ENCODE peak calls at places on chromosomes 2 and 18, in eight cellular contexts. P, H, S, G, U, Q, J and T are unnamed samples.

GRCh38 chr2:150690870-150691269 is 203.4 kb upstream of the RND3 start:
- DNase-seq in G (no peak), Q (no peak), P (no peak), S (no peak), J (peak; percentile 58), U (no peak), H (no peak), T (no peak)

GRCh38 chr2:201064797-201065329 is 6.6 kb downstream of the HYCC2 start:
- DNase-seq in Q (no peak), P (no peak), H (no peak), J (no peak), U (no peak), G (no peak), S (no peak), T (no peak)

GRCh38 chr2:167581961-167582574 is 665.3 kb downstream of the STK39 start:
- DNase-seq in J (peak; percentile 61), P (no peak), Q (no peak), G (no peak), H (no peak), U (no peak), S (no peak), T (no peak)

GRCh38 chr2:112602917-112603316 is 18.5 kb downstream of the CHCHD5 start:
- DNase-seq in G (no peak), H (no peak), S (no peak), P (no peak), U (no peak), Q (no peak), J (no peak), T (no peak)

GRCh38 chr2:42895796-42896145 is 103.4 kb upstream of the HAAO start:
- DNase-seq in S (no peak), J (no peak), G (peak; percentile 7), Q (no peak), H (no peak), U (no peak), P (no peak), T (no peak)

GRCh38 chr2:12555012-12555645 is 161.6 kb upstream of the TRIB2 start:
- DNase-seq in S (no peak), P (no peak), G (no peak), H (no peak), J (peak; percentile 71), Q (no peak), U (no peak), T (no peak)

GRCh38 chr18:53906681-53907080 is 317.8 kb downstream of the MBD2 start:
- DNase-seq in Q (peak; percentile 37), J (no peak), S (no peak), H (no peak), U (no peak), G (no peak), P (no peak), T (no peak)

GRCh38 chr2:30514134-30514860 is 67.3 kb downstream of the LCLAT1 start:
- DNase-seq in G (peak; percentile 23), P (no peak), Q (peak; percentile 69), S (no peak), H (peak; percentile 10), U (no peak), J (peak; percentile 89), T (no peak)

GRCh38 chr2:74008761-74009395 is 24.2 kb downstream of the TET3 start:
- DNase-seq in Q (no peak), U (no peak), J (no peak), G (no peak), S (no peak), H (peak; percentile 33), P (no peak), T (no peak)

GRCh38 chr2:74005786-74006185 is 21.1 kb downstream of the TET3 start:
- DNase-seq in U (no peak), Q (no peak), S (no peak), J (no peak), P (no peak), G (no peak), H (no peak), T (no peak)

GRCh38 chr2:74006424-74006823 is 21.7 kb downstream of the TET3 start:
- DNase-seq in G (no peak), P (no peak), U (no peak), Q (peak; percentile 57), S (no peak), H (peak; percentile 67), J (peak; percentile 74), T (peak; percentile 41)

GRCh38 chr2:74009577-74009976 is 24.9 kb downstream of the TET3 start:
- DNase-seq in H (no peak), J (no peak), P (no peak), G (no peak), Q (no peak), S (no peak), U (no peak), T (no peak)

GRCh38 chr2:74007120-74007519 is 22.4 kb downstream of the TET3 start:
- DNase-seq in Q (no peak), G (no peak), U (no peak), H (no peak), S (no peak), P (no peak), J (no peak), T (no peak)
- H3K36me3 ChIP-seq in Q (peaks cover 9% of the 10 kb centered on the region), G (no peaks in the 10 kb centered on the region), U (no peaks in the 10 kb centered on the region), H (no peaks in the 10 kb centered on the region), S (no peaks in the 10 kb centered on the region), P (no peaks in the 10 kb centered on the region), J (no peaks in the 10 kb centered on the region), T (no peaks in the 10 kb centered on the region)

DNA sequence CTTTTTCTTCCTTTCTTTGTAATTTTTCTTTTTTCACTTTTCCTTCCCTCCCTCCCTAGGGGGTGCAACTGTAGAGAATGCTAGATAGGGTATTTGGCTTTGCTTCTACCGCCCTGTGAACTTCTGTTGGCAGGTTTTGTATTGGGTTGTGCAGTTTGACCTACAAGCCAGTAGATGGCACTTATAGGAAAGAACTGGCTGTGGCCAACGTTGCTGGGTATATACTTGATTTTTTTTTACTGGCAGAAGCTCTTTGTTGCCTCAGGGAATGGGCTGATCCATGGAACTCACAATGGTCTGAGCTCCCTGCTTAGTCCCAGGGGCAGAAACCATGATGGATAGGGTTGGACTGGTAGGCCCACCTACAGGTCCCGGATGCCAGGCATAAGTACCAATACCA is 1019.5 kb upstream of the LRRTM1 start:
- DNase-seq in U (no peak), Q (no peak), J (peak; percentile 25), G (no peak), S (no peak), H (peak; percentile 77), P (no peak), T (no peak)
- TF ChIP-seq CTCF in U (no peak), Q (no peak), J (no peak), G (no peak), S (no peak), H (peak; percentile 76), P (no peak), T (no peak)

GRCh38 chr2:53784431-53784830 is 2.3 kb downstream of the ASB3 start:
- DNase-seq in U (no peak), S (no peak), Q (no peak), J (no peak), P (no peak), G (no peak), H (no peak), T (no peak)

GRCh38 chr2:53786371-53787254 is at the start of the genes ASB3 and ERLEC1:
- DNase-seq in U (peak; percentile 91), Q (peak; percentile 92), J (peak; percentile 91), G (peak; percentile 83), P (peak; percentile 89), S (peak; percentile 91), H (peak; percentile 97), T (peak; percentile 90)

GRCh38 chr2:53785378-53785777 is 1.4 kb downstream of the ASB3 start:
- DNase-seq in G (no peak), J (no peak), H (no peak), S (no peak), Q (no peak), P (no peak), U (no peak), T (no peak)

GRCh38 chr2:53787255-53787910 is 539 bp downstream of the ERLEC1 start:
- DNase-seq in U (no peak), G (no peak), P (no peak), J (no peak), H (peak; percentile 8), Q (no peak), S (no peak), T (no peak)

DNA sequence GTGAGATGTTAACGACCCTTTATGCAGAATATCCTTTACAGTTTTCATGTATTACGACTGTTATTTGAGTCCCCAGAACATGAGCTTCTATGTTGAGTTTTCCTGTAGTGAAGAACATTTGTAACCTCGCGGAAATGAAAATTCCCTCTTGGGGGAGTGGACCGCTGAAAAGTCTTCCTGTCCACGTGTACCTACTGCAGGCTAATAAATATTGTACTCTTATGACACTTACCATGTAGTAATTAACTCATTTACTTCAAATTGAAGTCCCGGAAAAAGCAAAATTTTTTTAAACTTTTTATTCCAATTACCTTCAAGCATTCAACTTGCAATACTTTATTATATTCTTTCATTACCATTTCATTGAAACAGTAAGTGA is 1.1 kb downstream of the ERLEC1 start:
- DNase-seq in H (no peak), G (no peak), P (no peak), S (no peak), Q (no peak), J (no peak), U (no peak), T (no peak)
- H3K27ac ChIP-seq in H (peak overlapping the region; percentile 67), G (no peak overlapping the region), P (peak overlapping the region; percentile 79), S (no peak overlapping the region), Q (no peak overlapping the region), J (peak overlapping the region; percentile 84), U (peak overlapping the region; percentile 85), T (peak overlapping the region; percentile 83)

GRCh38 chr2:240371461-240372000 is 63.9 kb upstream of the GPC1 start:
- DNase-seq in H (no peak), Q (no peak), S (no peak), U (no peak), J (no peak), P (no peak), G (no peak), T (no peak)

GRCh38 chr2:240368746-240369724 is 66.4 kb upstream of the GPC1 start:
- DNase-seq in U (peak; percentile 84), G (no peak), Q (peak; percentile 65), P (no peak), J (no peak), H (no peak), S (no peak), T (peak; percentile 53)

GRCh38 chr2:240367721-240368120 is 67.7 kb upstream of the GPC1 start:
- DNase-seq in G (no peak), H (no peak), P (no peak), S (no peak), Q (no peak), J (no peak), U (peak; percentile 12), T (no peak)

GRCh38 chr2:240372051-240372450 is 63.4 kb upstream of the GPC1 start:
- DNase-seq in U (no peak), G (no peak), S (no peak), H (no peak), Q (no peak), P (no peak), J (no peak), T (no peak)

DNA sequence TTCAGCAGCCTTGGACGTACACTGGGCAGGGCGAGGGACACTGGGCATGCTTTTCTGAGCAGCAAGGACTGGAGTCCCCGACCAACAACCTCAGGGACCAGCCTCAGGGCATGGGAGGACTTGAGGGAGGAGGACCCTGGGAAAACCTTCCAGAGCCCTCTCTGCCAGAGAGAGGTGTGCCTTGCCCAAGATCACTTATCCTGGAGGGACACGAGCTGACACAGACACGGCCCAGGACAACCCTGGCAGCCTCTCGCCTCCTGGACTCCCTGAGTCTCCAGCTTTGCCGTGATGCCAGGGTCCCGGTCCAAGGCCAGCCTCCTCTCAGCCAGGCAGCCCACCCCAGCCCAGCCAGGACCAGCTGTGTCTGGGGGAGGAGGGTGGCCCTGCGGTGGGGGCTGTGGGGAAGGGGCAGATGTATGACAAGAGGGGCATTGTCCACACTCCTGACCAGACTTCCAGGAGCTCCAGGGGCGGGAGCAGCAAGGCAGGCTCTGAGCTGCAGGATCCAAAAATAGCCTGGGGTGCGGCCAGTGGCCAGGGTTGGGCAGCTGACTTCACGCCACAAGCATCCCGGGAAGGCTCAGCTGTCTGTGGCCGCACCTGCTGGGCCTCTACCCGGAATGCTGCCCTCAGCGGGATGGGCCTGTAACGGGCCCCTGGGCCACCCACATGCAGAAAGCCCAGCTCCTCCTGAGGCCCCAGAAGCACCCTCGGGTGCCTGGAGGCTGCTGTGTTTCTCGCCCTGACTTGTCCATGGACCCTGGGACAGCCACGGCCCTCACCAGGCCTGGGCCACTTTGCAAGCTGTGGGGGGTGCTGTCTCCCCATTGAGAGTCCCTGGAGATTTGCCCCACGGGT is 65.5 kb upstream of the GPC1 start:
- DNase-seq in Q (peak; percentile 86), J (peak; percentile 81), G (peak; percentile 61), S (peak; percentile 77), U (peak; percentile 89), H (no peak), P (peak; percentile 63), T (peak; percentile 72)
- H3K36me3 ChIP-seq in Q (no peaks in the 10 kb centered on the region), J (no peaks in the 10 kb centered on the region), G (no peaks in the 10 kb centered on the region), S (no peaks in the 10 kb centered on the region), U (no peaks in the 10 kb centered on the region), H (no peaks in the 10 kb centered on the region), P (no peaks in the 10 kb centered on the region), T (no peaks in the 10 kb centered on the region)